ENCODE peak calls at places on chromosomes 7 and 10, in nine cellular contexts. One of them, this sample, is unnamed.

GRCh38 chr10:78348416-78349164 is 314.9 kb downstream of the RPS24 start:
- DNase-seq in pons: no peak
- DNase-seq in SW 1271: no peak
- DNase-seq in HFFc6: no peak
- DNase-seq in RPMI7951: no peak
- DNase-seq in adrenal gland: peak; percentile 42
- DNase-seq in mucosa of gallbladder: no peak
- DNase-seq in activated CD4-positive, alpha-beta T cell treated with anti-CD3 and anti-CD28 coated beads, Interleukin-2, amount 50 U/mL, for 4 hours: no peak
- DNase-seq in T-helper 1 cell: no peak
- DNase-seq in this sample: no peak

GRCh38 chr10:24382045-24382444 is 173.1 kb downstream of the KIAA1217 start:
- DNase-seq in pons: no peak
- DNase-seq in RPMI7951: no peak
- DNase-seq in T-helper 1 cell: no peak
- DNase-seq in mucosa of gallbladder: no peak
- DNase-seq in activated CD4-positive, alpha-beta T cell treated with anti-CD3 and anti-CD28 coated beads, Interleukin-2, amount 50 U/mL, for 4 hours: no peak
- DNase-seq in HFFc6: no peak
- DNase-seq in SW 1271: no peak
- DNase-seq in adrenal gland: no peak
- DNase-seq in this sample: no peak

GRCh38 chr10:78301891-78302738 is 268.5 kb downstream of the RPS24 start:
- DNase-seq in SW 1271: no peak
- DNase-seq in RPMI7951: peak; percentile 4
- DNase-seq in HFFc6: no peak
- DNase-seq in mucosa of gallbladder: no peak
- DNase-seq in T-helper 1 cell: no peak
- DNase-seq in pons: peak; percentile 35
- DNase-seq in adrenal gland: peak; percentile 55
- DNase-seq in activated CD4-positive, alpha-beta T cell treated with anti-CD3 and anti-CD28 coated beads, Interleukin-2, amount 50 U/mL, for 4 hours: no peak
- DNase-seq in this sample: no peak

GRCh38 chr10:67527351-67527750 is 168.6 kb downstream of the CTNNA3 start:
- DNase-seq in T-helper 1 cell: no peak
- DNase-seq in adrenal gland: no peak
- DNase-seq in HFFc6: no peak
- DNase-seq in activated CD4-positive, alpha-beta T cell treated with anti-CD3 and anti-CD28 coated beads, Interleukin-2, amount 50 U/mL, for 4 hours: no peak
- DNase-seq in SW 1271: no peak
- DNase-seq in mucosa of gallbladder: no peak
- DNase-seq in RPMI7951: no peak
- DNase-seq in pons: no peak
- DNase-seq in this sample: no peak

GRCh38 chr7:135201350-135201749 is 10.0 kb downstream of the WDR91 start:
- DNase-seq in SW 1271: no peak
- DNase-seq in HFFc6: no peak
- DNase-seq in mucosa of gallbladder: no peak
- DNase-seq in activated CD4-positive, alpha-beta T cell treated with anti-CD3 and anti-CD28 coated beads, Interleukin-2, amount 50 U/mL, for 4 hours: no peak
- DNase-seq in T-helper 1 cell: no peak
- DNase-seq in RPMI7951: no peak
- DNase-seq in pons: no peak
- DNase-seq in adrenal gland: no peak
- DNase-seq in this sample: no peak

GRCh38 chr10:101759354-101760247 is 16.3 kb downstream of the FGF8 start:
- DNase-seq in RPMI7951: no peak
- DNase-seq in mucosa of gallbladder: no peak
- DNase-seq in pons: no peak
- DNase-seq in HFFc6: no peak
- DNase-seq in activated CD4-positive, alpha-beta T cell treated with anti-CD3 and anti-CD28 coated beads, Interleukin-2, amount 50 U/mL, for 4 hours: no peak
- DNase-seq in adrenal gland: no peak
- DNase-seq in SW 1271: no peak
- DNase-seq in T-helper 1 cell: no peak
- DNase-seq in this sample: no peak

GRCh38 chr10:100847440-100847839 is 65.3 kb upstream of the SLF2 start:
- DNase-seq in HFFc6: peak; percentile 25
- DNase-seq in T-helper 1 cell: no peak
- DNase-seq in RPMI7951: peak; percentile 26
- DNase-seq in pons: no peak
- DNase-seq in mucosa of gallbladder: no peak
- DNase-seq in SW 1271: no peak
- DNase-seq in adrenal gland: no peak
- DNase-seq in activated CD4-positive, alpha-beta T cell treated with anti-CD3 and anti-CD28 coated beads, Interleukin-2, amount 50 U/mL, for 4 hours: no peak
- DNase-seq in this sample: no peak

GRCh38 chr10:31876616-31877352 is 51.8 kb downstream of the ARHGAP12 start:
- DNase-seq in mucosa of gallbladder: no peak
- DNase-seq in activated CD4-positive, alpha-beta T cell treated with anti-CD3 and anti-CD28 coated beads, Interleukin-2, amount 50 U/mL, for 4 hours: no peak
- DNase-seq in T-helper 1 cell: no peak
- DNase-seq in adrenal gland: no peak
- DNase-seq in SW 1271: no peak
- DNase-seq in HFFc6: no peak
- DNase-seq in pons: peak; percentile 72
- DNase-seq in RPMI7951: no peak
- DNase-seq in this sample: no peak

GRCh38 chr7:47572101-47572460 is 9.8 kb downstream of the TNS3 start:
- DNase-seq in adrenal gland: peak; percentile 72
- DNase-seq in mucosa of gallbladder: no peak
- DNase-seq in activated CD4-positive, alpha-beta T cell treated with anti-CD3 and anti-CD28 coated beads, Interleukin-2, amount 50 U/mL, for 4 hours: no peak
- DNase-seq in HFFc6: no peak
- DNase-seq in RPMI7951: no peak
- DNase-seq in SW 1271: no peak
- DNase-seq in T-helper 1 cell: no peak
- DNase-seq in pons: no peak
- DNase-seq in this sample: no peak

GRCh38 chr10:84076540-84077195 is 62.6 kb upstream of the GHITM start:
- DNase-seq in adrenal gland: no peak
- DNase-seq in RPMI7951: no peak
- DNase-seq in HFFc6: peak; percentile 21
- DNase-seq in mucosa of gallbladder: no peak
- DNase-seq in SW 1271: no peak
- DNase-seq in T-helper 1 cell: no peak
- DNase-seq in activated CD4-positive, alpha-beta T cell treated with anti-CD3 and anti-CD28 coated beads, Interleukin-2, amount 50 U/mL, for 4 hours: no peak
- DNase-seq in pons: no peak
- DNase-seq in this sample: peak; percentile 55

GRCh38 chr10:75613685-75614587 is 182.5 kb downstream of the LRMDA start:
- DNase-seq in activated CD4-positive, alpha-beta T cell treated with anti-CD3 and anti-CD28 coated beads, Interleukin-2, amount 50 U/mL, for 4 hours: no peak
- DNase-seq in T-helper 1 cell: no peak
- DNase-seq in HFFc6: no peak
- DNase-seq in RPMI7951: no peak
- DNase-seq in SW 1271: no peak
- DNase-seq in pons: peak; percentile 43
- DNase-seq in mucosa of gallbladder: no peak
- DNase-seq in adrenal gland: no peak
- DNase-seq in this sample: no peak

GRCh38 chr7:132030161-132030568 is 473.7 kb upstream of the PODXL start:
- DNase-seq in RPMI7951: no peak
- DNase-seq in HFFc6: no peak
- DNase-seq in pons: no peak
- DNase-seq in SW 1271: no peak
- DNase-seq in adrenal gland: peak; percentile 89
- DNase-seq in mucosa of gallbladder: peak; percentile 82
- DNase-seq in T-helper 1 cell: no peak
- DNase-seq in activated CD4-positive, alpha-beta T cell treated with anti-CD3 and anti-CD28 coated beads, Interleukin-2, amount 50 U/mL, for 4 hours: no peak
- DNase-seq in this sample: no peak

GRCh38 chr7:75892634-75893272 is 13.9 kb downstream of the RHBDD2 start:
- DNase-seq in HFFc6: no peak
- DNase-seq in activated CD4-positive, alpha-beta T cell treated with anti-CD3 and anti-CD28 coated beads, Interleukin-2, amount 50 U/mL, for 4 hours: no peak
- DNase-seq in pons: no peak
- DNase-seq in SW 1271: no peak
- DNase-seq in adrenal gland: peak; percentile 70
- DNase-seq in T-helper 1 cell: no peak
- DNase-seq in mucosa of gallbladder: peak; percentile 61
- DNase-seq in RPMI7951: peak; percentile 67
- DNase-seq in this sample: peak; percentile 80

GRCh38 chr7:27640914-27641570 is 21.6 kb downstream of the HIBADH start:
- DNase-seq in T-helper 1 cell: no peak
- DNase-seq in mucosa of gallbladder: peak; percentile 35
- DNase-seq in HFFc6: peak; percentile 25
- DNase-seq in SW 1271: peak; percentile 70
- DNase-seq in RPMI7951: peak; percentile 91
- DNase-seq in adrenal gland: no peak
- DNase-seq in pons: peak; percentile 43
- DNase-seq in activated CD4-positive, alpha-beta T cell treated with anti-CD3 and anti-CD28 coated beads, Interleukin-2, amount 50 U/mL, for 4 hours: no peak
- DNase-seq in this sample: peak; percentile 69